ENCODE peak calls at places on chromosome 22, in six cellular contexts. Y is heart right ventricle; K is CD4-positive, alpha-beta T cell; X is fibroblast of lung; D is heart left ventricle; L is IMR-90. F is an unnamed sample. For H3K27me3, the result is how much of the 10 kb centered on the place peaks cover.

GRCh38 chr22:31177420-31178162 is 17.6 kb downstream of the RNF185 start:
- DNase-seq in Y (no peak), K (no peak), X (peak), D (no peak), L (peak), F (no peak)

GRCh38 chr22:32951807-32952153 is 106.4 kb downstream of the SYN3 start:
- DNase-seq in Y (peak), K (no peak), X (no peak), D (peak), L (no peak), F (no peak)

GRCh38 chr22:31055322-31056159 is 25.6 kb upstream of the SMTN start:
- DNase-seq in Y (peak), K (no peak), X (peak), D (peak), L (peak), F (peak)

GRCh38 chr22:29128891-29129643 is 56.2 kb downstream of the KREMEN1 start:
- DNase-seq in Y (no peak), K (no peak), X (peak), D (no peak), L (peak), F (no peak)

GRCh38 chr22:17106785-17107546 is 14.2 kb downstream of the TMEM121B start:
- DNase-seq in Y (no peak), K (no peak), X (no peak), D (no peak), L (no peak), F (no peak)

GRCh38 chr22:46465348-46465725 is 72.1 kb downstream of the CELSR1 start:
- DNase-seq in Y (peak), K (no peak), X (no peak), D (peak), L (no peak), F (no peak)

GRCh38 chr22:31583861-31584485 is 78.0 kb downstream of the PISD start:
- DNase-seq in Y (no peak), K (no peak), X (peak), D (no peak), L (peak), F (no peak)

GRCh38 chr22:40919446-40919845 is 31.7 kb upstream of the RBX1 start:
- DNase-seq in Y (no peak), K (no peak), X (peak), D (no peak), L (no peak), F (no peak)

GRCh38 chr22:19959043-19959586 is 17.5 kb upstream of the TXNRD2 start:
- DNase-seq in Y (peak), K (no peak), X (peak), D (peak), L (peak), F (peak)

GRCh38 chr22:41976070-41976901 is 7.0 kb downstream of the SEPTIN3 start:
- DNase-seq in Y (no peak), K (peak), X (no peak), D (no peak), L (no peak), F (peak)

GRCh38 chr22:39972656-39973055 is 12.5 kb downstream of the TMA7B start:
- DNase-seq in Y (no peak), K (no peak), X (no peak), D (no peak), L (no peak), F (no peak)

GRCh38 chr22:50027639-50028537 is 15.3 kb upstream of the IL17REL start:
- DNase-seq in Y (no peak), K (peak), X (peak), D (no peak), L (peak), F (no peak)
- H3K27me3 ChIP-seq in Y (under half), K (under half), X (under half), D (under half), L (under half), F (under half)

DNA sequence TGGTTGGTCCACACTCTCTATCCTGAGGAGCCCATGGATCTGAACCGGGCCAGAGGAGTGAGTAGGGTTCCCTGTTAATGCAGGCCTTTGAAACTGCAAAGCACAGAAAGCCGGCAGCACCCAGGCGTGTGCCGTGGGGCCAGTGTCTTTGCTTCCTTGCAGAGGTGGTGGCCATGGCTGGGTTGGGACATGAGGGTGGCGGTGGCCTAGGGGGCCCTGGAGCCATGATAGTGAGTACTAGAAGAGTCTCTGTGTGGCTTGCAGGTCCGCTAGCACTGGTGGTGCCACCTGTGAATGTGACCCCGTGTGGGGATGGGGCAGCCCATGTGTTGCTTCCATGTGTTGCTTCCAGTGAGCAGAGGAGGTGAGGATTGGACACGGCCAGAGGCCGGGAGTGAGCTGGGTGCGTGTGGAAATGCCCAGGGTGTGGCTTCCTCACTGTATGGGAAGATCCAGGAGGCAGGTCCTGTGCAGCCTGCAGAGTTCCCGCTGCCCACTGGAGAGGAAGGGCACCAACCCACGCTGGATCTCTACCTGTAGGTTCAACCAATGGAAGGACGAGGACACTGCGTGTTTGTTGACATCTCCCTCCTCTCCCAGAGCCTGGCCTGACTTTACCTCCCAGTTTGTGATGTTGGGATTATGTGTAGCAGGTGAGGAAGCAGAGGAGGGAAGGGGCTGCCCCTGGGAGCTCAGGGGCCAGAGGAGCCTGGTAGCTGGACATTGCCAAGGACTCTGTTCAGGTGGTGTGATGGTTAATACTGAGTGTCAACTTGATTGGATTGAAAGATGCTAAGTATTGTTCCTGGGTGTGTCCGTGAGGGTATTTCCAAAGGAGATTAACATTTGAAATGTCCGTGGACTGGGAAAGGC is 796.6 kb downstream of the TBC1D22A start:
- DNase-seq in Y (no peak), K (no peak), X (no peak), D (no peak), L (no peak), F (no peak)
- H3K27me3 ChIP-seq in Y (under half), K (under half), X (under half), D (under half), L (under half), F (under half)

GRCh38 chr22:27609411-27610029 is 192.0 kb downstream of the MN1 start:
- DNase-seq in Y (no peak), K (no peak), X (no peak), D (no peak), L (no peak), F (no peak)

GRCh38 chr22:27613099-27614089 is 188.2 kb downstream of the MN1 start:
- DNase-seq in Y (no peak), K (no peak), X (no peak), D (no peak), L (no peak), F (no peak)

GRCh38 chr22:27610863-27611786 is 190.4 kb downstream of the MN1 start:
- DNase-seq in Y (no peak), K (no peak), X (no peak), D (no peak), L (no peak), F (no peak)

GRCh38 chr22:27614291-27615007 is 187.1 kb downstream of the MN1 start:
- DNase-seq in Y (no peak), K (no peak), X (no peak), D (no peak), L (no peak), F (no peak)

DNA sequence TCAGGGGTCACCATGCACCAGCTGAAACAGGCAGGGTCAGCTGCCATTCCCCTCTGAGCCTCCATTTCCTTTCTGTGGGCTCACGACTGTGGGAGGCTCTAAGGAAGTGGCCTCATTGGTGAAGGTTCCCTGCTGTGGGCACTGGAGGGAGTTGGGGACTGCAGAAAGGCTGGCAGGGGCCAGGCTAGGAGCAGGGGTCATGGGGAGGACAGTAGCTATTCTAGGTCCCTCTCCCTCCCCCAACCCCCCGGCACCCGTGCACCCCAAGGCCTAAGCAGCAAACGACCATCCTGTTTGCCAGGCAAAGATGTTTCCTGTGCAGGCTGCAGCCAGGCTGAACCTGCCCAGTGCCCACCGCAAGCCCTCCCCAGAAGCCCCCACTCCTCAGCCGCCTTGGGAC is 189.5 kb downstream of the MN1 start:
- DNase-seq in Y (no peak), K (no peak), X (no peak), D (no peak), L (no peak), F (no peak)
- H3K27me3 ChIP-seq in Y (under half), K (under half), X (under half), D (under half), L (half or more), F (under half)

GRCh38 chr22:43313497-43314474 is 29.4 kb downstream of the SCUBE1 start:
- DNase-seq in Y (peak), K (no peak), X (no peak), D (peak), L (no peak), F (no peak)
- H3K27me3 ChIP-seq in Y (under half), K (under half), X (under half), D (under half), L (under half), F (under half)

GRCh38 chr22:23365961-23366360 is 185.7 kb downstream of the BCR start:
- DNase-seq in Y (no peak), K (no peak), X (no peak), D (no peak), L (no peak), F (no peak)

GRCh38 chr22:23370251-23370650 is 189.9 kb downstream of the BCR start:
- DNase-seq in Y (no peak), K (no peak), X (no peak), D (no peak), L (no peak), F (no peak)

GRCh38 chr22:23365524-23365923 is 185.2 kb downstream of the BCR start:
- DNase-seq in Y (no peak), K (no peak), X (no peak), D (no peak), L (no peak), F (no peak)

GRCh38 chr22:23373601-23374000 is 193.3 kb downstream of the BCR start:
- DNase-seq in Y (no peak), K (no peak), X (no peak), D (no peak), L (no peak), F (no peak)

DNA sequence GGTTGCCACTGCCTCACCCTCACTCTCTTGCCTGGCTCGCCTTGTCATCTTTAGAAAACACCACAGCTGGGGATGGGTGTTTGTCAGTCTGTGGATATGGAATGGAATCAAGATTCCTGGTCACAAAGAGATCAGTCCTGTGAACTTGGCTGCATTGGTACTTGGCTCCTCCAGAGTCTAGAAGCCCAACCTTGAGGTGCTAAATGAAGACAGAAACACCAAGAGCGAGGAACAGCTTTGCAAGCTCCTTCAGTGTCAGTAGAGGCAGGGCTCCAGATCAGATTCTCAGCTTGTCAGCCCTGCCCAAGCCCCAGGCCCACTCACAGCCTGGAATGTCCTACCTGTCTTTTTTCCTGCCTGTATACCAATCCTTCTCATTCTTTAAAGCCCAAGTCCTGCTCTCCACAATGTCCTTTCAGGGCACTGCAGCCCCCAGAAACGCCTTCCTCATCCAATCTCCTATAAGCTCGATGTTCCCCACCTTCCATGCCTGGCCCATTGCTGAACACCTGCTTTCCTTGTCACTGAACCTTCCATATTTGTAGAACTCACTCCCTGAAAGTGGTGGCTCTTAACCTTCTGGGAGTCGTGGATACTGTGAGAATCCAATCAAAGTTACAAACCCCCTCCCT is 188.9 kb downstream of the BCR start:
- DNase-seq in Y (no peak), K (no peak), X (no peak), D (no peak), L (no peak), F (no peak)
- H3K27me3 ChIP-seq in Y (under half), K (under half), X (under half), D (under half), L (under half), F (under half)

DNA sequence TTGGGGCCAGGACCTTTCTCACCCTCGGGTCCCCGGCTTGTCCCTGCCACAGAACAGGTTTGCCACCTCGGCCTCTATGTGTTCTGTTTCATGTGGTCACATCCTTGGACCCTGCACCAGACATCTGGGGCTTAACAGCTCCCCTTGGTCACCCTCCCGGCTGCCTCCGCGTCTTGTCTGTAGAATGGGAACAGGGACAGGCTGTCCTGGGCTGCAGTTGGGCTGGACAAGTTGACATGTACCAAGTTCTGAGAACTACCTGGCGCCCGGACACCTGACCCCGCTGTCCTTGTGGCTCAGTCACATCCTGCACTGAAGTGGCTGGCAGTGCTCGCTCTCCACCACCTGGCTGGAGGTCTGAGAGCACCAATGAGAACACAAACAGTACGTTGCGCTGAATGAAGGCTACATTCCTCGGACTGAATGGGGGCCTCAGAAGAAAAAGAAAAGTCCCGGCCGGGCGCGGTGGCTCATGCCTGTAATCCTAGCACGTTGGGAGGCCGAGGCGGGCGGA is 2.8 kb upstream of the PLXNB2 start:
- DNase-seq in Y (no peak), K (no peak), X (no peak), D (peak), L (no peak), F (no peak)
- H3K27me3 ChIP-seq in Y (under half), K (under half), X (under half), D (under half), L (under half), F (under half)

GRCh38 chr22:49380095-49380827 is 447.4 kb downstream of the BRD1 start:
- DNase-seq in Y (no peak), K (no peak), X (no peak), D (no peak), L (no peak), F (no peak)

GRCh38 chr22:49382451-49382735 is 445.3 kb downstream of the BRD1 start:
- DNase-seq in Y (no peak), K (no peak), X (no peak), D (no peak), L (no peak), F (no peak)

GRCh38 chr22:49377306-49377705 is 450.4 kb downstream of the BRD1 start:
- DNase-seq in Y (no peak), K (no peak), X (no peak), D (no peak), L (no peak), F (no peak)

GRCh38 chr22:49380828-49381114 is 446.9 kb downstream of the BRD1 start:
- DNase-seq in Y (no peak), K (no peak), X (no peak), D (no peak), L (no peak), F (no peak)

GRCh38 chr22:49381595-49382450 is 445.9 kb downstream of the BRD1 start:
- DNase-seq in Y (no peak), K (no peak), X (no peak), D (no peak), L (no peak), F (no peak)
- H3K27me3 ChIP-seq in Y (under half), K (under half), X (under half), D (under half), L (under half), F (under half)

DNA sequence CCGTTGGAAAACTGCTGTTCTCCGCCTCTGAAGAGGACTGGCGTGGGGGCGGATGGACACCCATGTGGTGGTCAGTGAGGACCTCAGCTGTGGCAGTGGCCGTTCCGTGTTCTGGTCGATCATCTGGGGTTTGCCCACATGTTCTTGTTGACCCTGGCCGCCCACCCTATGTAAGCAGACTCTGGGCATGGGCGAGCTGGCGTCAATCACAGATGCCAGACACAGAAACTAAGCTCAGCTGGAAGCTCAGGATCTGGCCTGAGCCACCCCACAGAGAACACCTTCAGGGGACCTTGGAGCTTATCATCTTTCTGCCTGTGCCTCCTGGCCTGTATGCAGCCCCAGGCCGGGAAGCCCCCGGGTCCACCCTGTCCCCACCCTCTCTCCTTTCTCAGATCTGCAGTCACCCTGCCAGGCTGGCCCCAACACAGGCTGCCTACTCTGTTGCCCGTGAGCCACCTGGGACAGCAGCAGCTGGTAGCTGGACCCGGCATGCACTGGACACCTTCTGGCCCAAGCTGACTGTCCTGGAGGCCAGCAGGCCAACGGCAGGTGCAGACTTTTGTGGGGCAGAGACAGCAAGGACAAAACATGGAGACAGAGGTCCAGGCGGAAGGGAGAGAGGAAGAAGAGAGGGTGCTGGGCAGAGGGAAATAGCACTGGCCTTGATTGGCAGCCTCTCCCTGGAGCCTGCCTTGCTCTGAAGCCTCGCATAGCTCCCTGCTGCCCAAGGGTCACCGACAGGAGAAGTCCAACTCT is 91.5 kb downstream of the PHF21B start:
- DNase-seq in Y (no peak), K (no peak), X (no peak), D (no peak), L (no peak), F (no peak)
- H3K27me3 ChIP-seq in Y (under half), K (under half), X (under half), D (under half), L (under half), F (under half)

GRCh38 chr22:45014658-45015057 is 4.9 kb upstream of the PHF21B start:
- DNase-seq in Y (no peak), K (no peak), X (no peak), D (no peak), L (no peak), F (no peak)
- H3K27me3 ChIP-seq in Y (under half), K (under half), X (under half), D (half or more), L (under half), F (under half)

GRCh38 chr22:22669093-22669492 is 24.7 kb downstream of the GGTLC2 start:
- DNase-seq in Y (no peak), K (no peak), X (no peak), D (no peak), L (no peak), F (no peak)

GRCh38 chr22:22673099-22673498 is 28.7 kb downstream of the GGTLC2 start:
- DNase-seq in Y (no peak), K (no peak), X (no peak), D (no peak), L (no peak), F (no peak)

GRCh38 chr22:22670076-22670795 is 25.8 kb downstream of the GGTLC2 start:
- DNase-seq in Y (no peak), K (no peak), X (no peak), D (no peak), L (no peak), F (no peak)

GRCh38 chr22:22673628-22674027 is 29.2 kb downstream of the GGTLC2 start:
- DNase-seq in Y (no peak), K (no peak), X (no peak), D (no peak), L (no peak), F (no peak)

GRCh38 chr22:22671506-22671905 is 27.1 kb downstream of the GGTLC2 start:
- DNase-seq in Y (no peak), K (no peak), X (no peak), D (no peak), L (no peak), F (no peak)
- H3K27me3 ChIP-seq in Y (under half), K (under half), X (under half), D (under half), L (under half), F (under half)

F was measured in colonic mucosa.